ENCODE peak calls at places on chromosome X, in ten cellular contexts. R is fibroblast of lung; E is globus pallidus; X is fibroblast of the aortic adventitia; V is HEK293T; H is lower leg skin; J is activated CD8-positive, alpha-beta memory T cell treated with anti-CD3 and anti-CD28 coated beads, Interleukin-2, amount 10 ng/mL, durations not matched to agents 7 days and 5 days; U is GM03348; T is putamen; W is GM04504. Y is an unnamed sample.

GRCh38 chrX:139758809-139759208 is 50.8 kb upstream of the MCF2 start:
- DNase-seq in W (no peak), H (no peak), J (no peak), T (no peak), R (no peak), X (no peak), V (no peak), E (no peak), U (no peak), Y (no peak)

GRCh38 chrX:46208225-46208854 is 336.9 kb downstream of the ZNF674 start:
- DNase-seq in X (peak; percentile 8), R (peak; percentile 83), W (peak; percentile 10), J (no peak), H (no peak), V (no peak), U (peak; percentile 44), E (no peak), T (no peak), Y (no peak)

GRCh38 chrX:107894038-107894437 is 68.4 kb downstream of the MID2 start:
- DNase-seq in J (no peak), W (peak; percentile 7), X (peak; percentile 51), E (peak; percentile 3), H (peak; percentile 15), V (peak; percentile 74), R (peak; percentile 21), U (peak; percentile 29), T (no peak), Y (peak; percentile 3)

GRCh38 chrX:3697220-3697684 is 16.2 kb downstream of the PRKX start:
- DNase-seq in T (no peak), X (no peak), E (no peak), J (no peak), R (no peak), W (no peak), V (no peak), H (no peak), U (no peak), Y (no peak)

GRCh38 chrX:50704360-50704759 is 109.6 kb downstream of the SHROOM4 start:
- DNase-seq in E (no peak), J (no peak), W (no peak), V (no peak), H (no peak), X (no peak), R (peak; percentile 65), T (no peak), U (peak; percentile 9), Y (no peak)

GRCh38 chrX:140318306-140318705 is 186.6 kb downstream of the SOX3 start:
- DNase-seq in X (peak; percentile 24), T (no peak), J (no peak), R (peak; percentile 82), U (peak; percentile 22), E (peak; percentile 1), W (no peak), V (no peak), H (no peak), Y (no peak)

GRCh38 chrX:107775734-107776511 is at the start of gene TSC22D3:
- DNase-seq in W (no peak), E (peak; percentile 81), J (peak; percentile 67), R (peak; percentile 54), T (peak; percentile 72), V (peak; percentile 87), X (peak; percentile 48), H (peak; percentile 76), U (peak; percentile 71), Y (peak; percentile 3)

GRCh38 chrX:45233541-45233940 is 32.9 kb upstream of the DIPK2B start:
- DNase-seq in H (no peak), X (no peak), W (no peak), E (no peak), V (no peak), J (no peak), T (no peak), U (no peak), R (no peak), Y (no peak)

GRCh38 chrX:107507744-107508117 is 58.3 kb downstream of the FRMPD3 start:
- DNase-seq in V (no peak), X (no peak), R (no peak), T (no peak), U (no peak), E (no peak), J (no peak), H (no peak), W (no peak), Y (no peak)

GRCh38 chrX:81174286-81174685 is 27.4 kb downstream of the HMGN5 start:
- DNase-seq in W (peak; percentile 6), H (no peak), E (peak; percentile 7), R (peak; percentile 6), J (no peak), X (peak; percentile 51), U (peak; percentile 22), V (peak; percentile 9), T (no peak), Y (no peak)

GRCh38 chrX:97070346-97070745 is 186.6 kb downstream of the RPA4 start:
- DNase-seq in J (no peak), H (no peak), T (no peak), U (no peak), X (peak; percentile 27), E (no peak), R (peak; percentile 36), W (no peak), V (no peak), Y (no peak)

GRCh38 chrX:53445977-53446376 is 11.8 kb upstream of the HSD17B10 start:
- DNase-seq in T (no peak), J (peak; percentile 68), R (peak; percentile 15), V (peak; percentile 55), W (no peak), E (no peak), X (peak; percentile 37), H (no peak), U (peak; percentile 40), Y (peak; percentile 56)

GRCh38 chrX:916235-916609 is 285.6 kb downstream of the SHOX start:
- DNase-seq in T (no peak), W (peak; percentile 56), V (no peak), U (no peak), R (no peak), J (no peak), H (no peak), X (no peak), E (no peak), Y (no peak)

GRCh38 chrX:149151805-149152757 is 353.0 kb downstream of the IDS start:
- DNase-seq in T (no peak), E (no peak), W (no peak), R (peak; percentile 72), V (no peak), J (no peak), X (no peak), H (no peak), U (peak; percentile 13), Y (no peak)

GRCh38 chrX:12421918-12422317 is 283.6 kb downstream of the FRMPD4 start:
- DNase-seq in U (peak; percentile 16), R (peak; percentile 32), E (no peak), T (no peak), X (peak; percentile 46), W (no peak), H (no peak), V (no peak), J (no peak), Y (no peak)

GRCh38 chrX:112545051-112545450 is 134.7 kb downstream of the LHFPL1 start:
- DNase-seq in X (no peak), U (no peak), H (no peak), R (peak; percentile 78), W (no peak), V (no peak), T (no peak), J (no peak), E (no peak), Y (no peak)

GRCh38 chrX:110795645-110796510 is at the start of gene CHRDL1:
- DNase-seq in W (no peak), E (peak; percentile 17), R (peak; percentile 45), H (no peak), V (peak; percentile 47), J (no peak), T (peak; percentile 11), U (peak; percentile 36), X (no peak), Y (no peak)

GRCh38 chrX:20265221-20265725 is 1.4 kb downstream of the RPS6KA3 start:
- DNase-seq in V (peak; percentile 58), E (no peak), U (peak; percentile 52), J (peak; percentile 79), W (peak; percentile 31), X (peak; percentile 78), T (no peak), H (peak; percentile 27), R (peak; percentile 91), Y (peak; percentile 81)

GRCh38 chrX:101097546-101098453 is at the start of gene CENPI:
- DNase-seq in X (peak; percentile 88), U (peak; percentile 97), H (peak; percentile 91), E (peak; percentile 89), R (peak; percentile 91), W (peak; percentile 73), V (peak; percentile 99), J (peak; percentile 95), T (peak; percentile 89), Y (peak; percentile 91)

GRCh38 chrX:81957900-81958545 is 756.1 kb downstream of the SH3BGRL start:
- DNase-seq in J (no peak), R (peak; percentile 0), T (peak; percentile 1), H (no peak), X (no peak), V (peak; percentile 17), E (peak; percentile 17), U (peak; percentile 0), W (no peak), Y (no peak)

GRCh38 chrX:103360092-103360491 is 3.8 kb downstream of the TCEAL9 start:
- DNase-seq in U (no peak), H (no peak), X (peak; percentile 35), J (no peak), W (no peak), E (no peak), R (no peak), T (no peak), V (no peak), Y (no peak)

GRCh38 chrX:13051529-13052172 is 7.2 kb upstream of the FAM9C start:
- DNase-seq in W (no peak), R (peak; percentile 66), U (no peak), V (no peak), T (peak; percentile 50), J (no peak), E (peak; percentile 63), X (peak; percentile 24), H (no peak), Y (no peak)

GRCh38 chrX:154840856-154841255 is 6.4 kb upstream of the SMIM9 start:
- DNase-seq in E (peak; percentile 28), H (no peak), R (peak; percentile 38), W (peak; percentile 8), J (no peak), V (peak; percentile 49), T (peak; percentile 0), X (peak; percentile 80), U (peak; percentile 56), Y (no peak)

GRCh38 chrX:136453114-136453513 is 34.6 kb upstream of the BRS3 start:
- DNase-seq in X (no peak), E (no peak), H (no peak), U (no peak), W (no peak), R (no peak), T (no peak), J (no peak), V (no peak), Y (no peak)

GRCh38 chrX:22800806-22801205 is 199.0 kb upstream of the DDX53 start:
- DNase-seq in X (peak; percentile 16), H (no peak), R (peak; percentile 12), E (no peak), J (no peak), W (peak; percentile 1), T (no peak), V (no peak), U (peak; percentile 4), Y (no peak)

GRCh38 chrX:72540318-72540717 is 32.3 kb downstream of the HDAC8 start:
- DNase-seq in R (peak; percentile 28), E (peak; percentile 43), X (peak; percentile 65), W (peak; percentile 6), V (peak; percentile 35), U (peak; percentile 27), H (no peak), T (peak; percentile 19), J (no peak), Y (no peak)

GRCh38 chrX:71634366-71634765 is 16.1 kb upstream of the CXCR3 start:
- DNase-seq in V (no peak), T (no peak), H (no peak), R (no peak), E (no peak), J (no peak), X (no peak), U (no peak), W (no peak), Y (no peak)

GRCh38 chrX:71617742-71618141 is 569 bp downstream of the CXCR3 start:
- DNase-seq in X (no peak), U (no peak), E (no peak), J (peak; percentile 45), H (no peak), W (no peak), R (no peak), T (no peak), V (no peak), Y (no peak)

Y was measured in stimulated activated effector memory CD8-positive, alpha-beta T cell treated with anti-CD3 and anti-CD28 coated beads, Interleukin-12 subunit alpha, Interleukin-12 subunit beta, amount 100 ng/mL, for 72 hours.